ENCODE peak calls at places on chromosomes 2 and 18, in five cellular contexts. One of them, this sample, is unnamed.

GRCh38 chr2:239678666-239679296 is 278.0 kb upstream of the HDAC4 start:
- DNase-seq in H54: no peak
- DNase-seq in NCI-H748 treated with DMSO at 0.1 percent for 48 hours: no peak
- DNase-seq in CD8-positive, alpha-beta memory T cell: no peak
- DNase-seq in tibial artery: peak; percentile 42
- DNase-seq in this sample: no peak

GRCh38 chr2:162072976-162073775 is 839 bp downstream of the DPP4 start:
- DNase-seq in H54: no peak
- DNase-seq in NCI-H748 treated with DMSO at 0.1 percent for 48 hours: no peak
- DNase-seq in CD8-positive, alpha-beta memory T cell: no peak
- DNase-seq in tibial artery: no peak
- DNase-seq in this sample: no peak

GRCh38 chr18:50307400-50307737 is 19.9 kb upstream of the CXXC1 start:
- DNase-seq in H54: no peak
- DNase-seq in NCI-H748 treated with DMSO at 0.1 percent for 48 hours: no peak
- DNase-seq in CD8-positive, alpha-beta memory T cell: no peak
- DNase-seq in tibial artery: no peak
- DNase-seq in this sample: no peak

GRCh38 chr18:6476201-6476600 is 61.5 kb upstream of the L3MBTL4 start:
- DNase-seq in H54: no peak
- DNase-seq in NCI-H748 treated with DMSO at 0.1 percent for 48 hours: no peak
- DNase-seq in CD8-positive, alpha-beta memory T cell: no peak
- DNase-seq in tibial artery: no peak
- DNase-seq in this sample: no peak

GRCh38 chr2:23495661-23496114 is 110.7 kb downstream of the KLHL29 start:
- DNase-seq in H54: no peak
- DNase-seq in NCI-H748 treated with DMSO at 0.1 percent for 48 hours: no peak
- DNase-seq in CD8-positive, alpha-beta memory T cell: no peak
- DNase-seq in tibial artery: no peak
- DNase-seq in this sample: no peak

GRCh38 chr2:212441141-212441540 is 97.5 kb downstream of the ERBB4 start:
- DNase-seq in H54: no peak
- DNase-seq in NCI-H748 treated with DMSO at 0.1 percent for 48 hours: no peak
- DNase-seq in CD8-positive, alpha-beta memory T cell: no peak
- DNase-seq in tibial artery: no peak
- DNase-seq in this sample: no peak

GRCh38 chr2:85826990-85827878 is 61.6 kb downstream of the ST3GAL5 start:
- DNase-seq in H54: peak; percentile 47
- DNase-seq in NCI-H748 treated with DMSO at 0.1 percent for 48 hours: peak; percentile 7
- DNase-seq in CD8-positive, alpha-beta memory T cell: peak; percentile 76
- DNase-seq in tibial artery: peak; percentile 82
- DNase-seq in this sample: peak; percentile 27

GRCh38 chr18:65754121-65754520 is 3.3 kb downstream of the CDH7 start:
- DNase-seq in H54: peak; percentile 14
- DNase-seq in NCI-H748 treated with DMSO at 0.1 percent for 48 hours: peak; percentile 13
- DNase-seq in CD8-positive, alpha-beta memory T cell: no peak
- DNase-seq in tibial artery: no peak
- DNase-seq in this sample: no peak

GRCh38 chr18:28793911-28794310 is 617.0 kb upstream of the CDH2 start:
- DNase-seq in H54: no peak
- DNase-seq in NCI-H748 treated with DMSO at 0.1 percent for 48 hours: peak; percentile 7
- DNase-seq in CD8-positive, alpha-beta memory T cell: no peak
- DNase-seq in tibial artery: no peak
- DNase-seq in this sample: no peak

GRCh38 chr2:207219716-207220414 is 54.1 kb upstream of the KLF7 start:
- DNase-seq in H54: peak; percentile 51
- DNase-seq in NCI-H748 treated with DMSO at 0.1 percent for 48 hours: no peak
- DNase-seq in CD8-positive, alpha-beta memory T cell: no peak
- DNase-seq in tibial artery: no peak
- DNase-seq in this sample: no peak

GRCh38 chr2:27888790-27889189 is 1.4 kb downstream of the RBKS start:
- DNase-seq in H54: no peak
- DNase-seq in NCI-H748 treated with DMSO at 0.1 percent for 48 hours: no peak
- DNase-seq in CD8-positive, alpha-beta memory T cell: no peak
- DNase-seq in tibial artery: no peak
- DNase-seq in this sample: no peak

GRCh38 chr2:124254621-124255020 is 229.5 kb downstream of the CNTNAP5 start:
- DNase-seq in H54: no peak
- DNase-seq in NCI-H748 treated with DMSO at 0.1 percent for 48 hours: no peak
- DNase-seq in CD8-positive, alpha-beta memory T cell: no peak
- DNase-seq in tibial artery: no peak
- DNase-seq in this sample: no peak

GRCh38 chr18:33817096-33817495 is 239.1 kb downstream of the ASXL3 start:
- DNase-seq in H54: no peak
- DNase-seq in NCI-H748 treated with DMSO at 0.1 percent for 48 hours: no peak
- DNase-seq in CD8-positive, alpha-beta memory T cell: no peak
- DNase-seq in tibial artery: no peak
- DNase-seq in this sample: no peak

GRCh38 chr2:161163438-161163837 is 3.2 kb downstream of the TANK start:
- DNase-seq in H54: no peak
- DNase-seq in NCI-H748 treated with DMSO at 0.1 percent for 48 hours: no peak
- DNase-seq in CD8-positive, alpha-beta memory T cell: no peak
- DNase-seq in tibial artery: no peak
- DNase-seq in this sample: no peak

GRCh38 chr2:19695706-19696105 is 206.1 kb downstream of the TTC32 start:
- DNase-seq in H54: no peak
- DNase-seq in NCI-H748 treated with DMSO at 0.1 percent for 48 hours: no peak
- DNase-seq in CD8-positive, alpha-beta memory T cell: no peak
- DNase-seq in tibial artery: no peak
- DNase-seq in this sample: no peak

GRCh38 chr2:63741884-63742583 is 99.7 kb upstream of the UGP2 start:
- DNase-seq in H54: no peak
- DNase-seq in NCI-H748 treated with DMSO at 0.1 percent for 48 hours: no peak
- DNase-seq in CD8-positive, alpha-beta memory T cell: no peak
- DNase-seq in tibial artery: no peak
- DNase-seq in this sample: no peak

GRCh38 chr18:269480-270090 is 1.7 kb upstream of the THOC1 start:
- DNase-seq in H54: no peak
- DNase-seq in NCI-H748 treated with DMSO at 0.1 percent for 48 hours: no peak
- DNase-seq in CD8-positive, alpha-beta memory T cell: no peak
- DNase-seq in tibial artery: no peak
- DNase-seq in this sample: no peak

GRCh38 chr2:128714861-128715312 is 396.2 kb upstream of the HS6ST1 start:
- DNase-seq in H54: no peak
- DNase-seq in NCI-H748 treated with DMSO at 0.1 percent for 48 hours: no peak
- DNase-seq in CD8-positive, alpha-beta memory T cell: no peak
- DNase-seq in tibial artery: no peak
- DNase-seq in this sample: no peak

GRCh38 chr2:66080136-66080535 is 354.8 kb upstream of the MEIS1 start:
- DNase-seq in H54: no peak
- DNase-seq in NCI-H748 treated with DMSO at 0.1 percent for 48 hours: no peak
- DNase-seq in CD8-positive, alpha-beta memory T cell: no peak
- DNase-seq in tibial artery: no peak
- DNase-seq in this sample: no peak

GRCh38 chr18:24544141-24544498 is 83.7 kb downstream of the HRH4 start:
- DNase-seq in H54: no peak
- DNase-seq in NCI-H748 treated with DMSO at 0.1 percent for 48 hours: peak; percentile 23
- DNase-seq in CD8-positive, alpha-beta memory T cell: no peak
- DNase-seq in tibial artery: no peak
- DNase-seq in this sample: peak; percentile 22

GRCh38 chr2:184677171-184677570 is 78.8 kb downstream of the ZNF804A start:
- DNase-seq in H54: no peak
- DNase-seq in NCI-H748 treated with DMSO at 0.1 percent for 48 hours: no peak
- DNase-seq in CD8-positive, alpha-beta memory T cell: no peak
- DNase-seq in tibial artery: no peak
- DNase-seq in this sample: no peak

GRCh38 chr18:23228102-23229051 is 93.1 kb downstream of the CABLES1 start:
- DNase-seq in H54: no peak
- DNase-seq in NCI-H748 treated with DMSO at 0.1 percent for 48 hours: no peak
- DNase-seq in CD8-positive, alpha-beta memory T cell: no peak
- DNase-seq in tibial artery: no peak
- DNase-seq in this sample: no peak

GRCh38 chr18:70154591-70155194 is 50.8 kb downstream of the RTTN start:
- DNase-seq in H54: peak; percentile 3
- DNase-seq in NCI-H748 treated with DMSO at 0.1 percent for 48 hours: no peak
- DNase-seq in CD8-positive, alpha-beta memory T cell: no peak
- DNase-seq in tibial artery: no peak
- DNase-seq in this sample: no peak

GRCh38 chr2:207970138-207970824 is 55.0 kb downstream of the PLEKHM3 start:
- DNase-seq in H54: no peak
- DNase-seq in NCI-H748 treated with DMSO at 0.1 percent for 48 hours: peak; percentile 77
- DNase-seq in CD8-positive, alpha-beta memory T cell: no peak
- DNase-seq in tibial artery: no peak
- DNase-seq in this sample: no peak

GRCh38 chr2:207868855-207869596 is 99.3 kb upstream of the FZD5 start:
- DNase-seq in H54: no peak
- DNase-seq in NCI-H748 treated with DMSO at 0.1 percent for 48 hours: no peak
- DNase-seq in CD8-positive, alpha-beta memory T cell: no peak
- DNase-seq in tibial artery: no peak
- DNase-seq in this sample: no peak

GRCh38 chr18:79876497-79876896 is 75.0 kb downstream of the SLC66A2 start:
- DNase-seq in H54: no peak
- DNase-seq in NCI-H748 treated with DMSO at 0.1 percent for 48 hours: no peak
- DNase-seq in CD8-positive, alpha-beta memory T cell: no peak
- DNase-seq in tibial artery: no peak
- DNase-seq in this sample: no peak

GRCh38 chr2:174171686-174172445 is 76.5 kb downstream of the OLA1 start:
- DNase-seq in H54: no peak
- DNase-seq in NCI-H748 treated with DMSO at 0.1 percent for 48 hours: no peak
- DNase-seq in CD8-positive, alpha-beta memory T cell: no peak
- DNase-seq in tibial artery: no peak
- DNase-seq in this sample: no peak

GRCh38 chr18:39274535-39274934 is 1708.9 kb upstream of the CELF4 start:
- DNase-seq in H54: no peak
- DNase-seq in NCI-H748 treated with DMSO at 0.1 percent for 48 hours: no peak
- DNase-seq in CD8-positive, alpha-beta memory T cell: no peak
- DNase-seq in tibial artery: no peak
- DNase-seq in this sample: no peak

GRCh38 chr2:133266075-133266925 is 302.0 kb downstream of the NCKAP5 start:
- DNase-seq in H54: no peak
- DNase-seq in NCI-H748 treated with DMSO at 0.1 percent for 48 hours: no peak
- DNase-seq in CD8-positive, alpha-beta memory T cell: no peak
- DNase-seq in tibial artery: no peak
- DNase-seq in this sample: no peak

GRCh38 chr2:3913252-3913651 is 209.9 kb downstream of the DCDC2C start:
- DNase-seq in H54: no peak
- DNase-seq in NCI-H748 treated with DMSO at 0.1 percent for 48 hours: no peak
- DNase-seq in CD8-positive, alpha-beta memory T cell: no peak
- DNase-seq in tibial artery: no peak
- DNase-seq in this sample: no peak

GRCh38 chr2:237181844-237182243 is 96.2 kb downstream of the COPS8 start:
- DNase-seq in H54: peak; percentile 35
- DNase-seq in NCI-H748 treated with DMSO at 0.1 percent for 48 hours: no peak
- DNase-seq in CD8-positive, alpha-beta memory T cell: no peak
- DNase-seq in tibial artery: no peak
- DNase-seq in this sample: peak; percentile 26

GRCh38 chr18:60452424-60452823 is 79.8 kb upstream of the MC4R start:
- DNase-seq in H54: no peak
- DNase-seq in NCI-H748 treated with DMSO at 0.1 percent for 48 hours: no peak
- DNase-seq in CD8-positive, alpha-beta memory T cell: no peak
- DNase-seq in tibial artery: no peak
- DNase-seq in this sample: no peak

GRCh38 chr2:239106314-239106908 is 258.5 kb downstream of the TWIST2 start:
- DNase-seq in H54: peak; percentile 90
- DNase-seq in NCI-H748 treated with DMSO at 0.1 percent for 48 hours: peak; percentile 10
- DNase-seq in CD8-positive, alpha-beta memory T cell: no peak
- DNase-seq in tibial artery: no peak
- DNase-seq in this sample: peak; percentile 18

GRCh38 chr18:49460958-49461601 is 635 bp upstream of the DYM start:
- DNase-seq in H54: no peak
- DNase-seq in NCI-H748 treated with DMSO at 0.1 percent for 48 hours: no peak
- DNase-seq in CD8-positive, alpha-beta memory T cell: no peak
- DNase-seq in tibial artery: no peak
- DNase-seq in this sample: no peak

GRCh38 chr2:68721482-68722071 is 13.0 kb upstream of the ARHGAP25 start:
- DNase-seq in H54: no peak
- DNase-seq in NCI-H748 treated with DMSO at 0.1 percent for 48 hours: no peak
- DNase-seq in CD8-positive, alpha-beta memory T cell: no peak
- DNase-seq in tibial artery: no peak
- DNase-seq in this sample: peak; percentile 68

GRCh38 chr2:45177870-45178269 is 168.6 kb upstream of the SIX2 start:
- DNase-seq in H54: peak; percentile 33
- DNase-seq in NCI-H748 treated with DMSO at 0.1 percent for 48 hours: no peak
- DNase-seq in CD8-positive, alpha-beta memory T cell: no peak
- DNase-seq in tibial artery: no peak
- DNase-seq in this sample: no peak

GRCh38 chr18:46950064-46950656 is 32.8 kb downstream of the KATNAL2 start:
- DNase-seq in H54: no peak
- DNase-seq in NCI-H748 treated with DMSO at 0.1 percent for 48 hours: peak; percentile 69
- DNase-seq in CD8-positive, alpha-beta memory T cell: no peak
- DNase-seq in tibial artery: no peak
- DNase-seq in this sample: no peak

This sample was measured in HCT116.